ENCODE peak calls at places on chromosomes 1 and 21, in ten cellular contexts. One of them, this sample, is unnamed.

GRCh38 chr1:36217667-36218066 is 6.6 kb upstream of the THRAP3 start:
- DNase-seq in body of pancreas: peak; percentile 18
- DNase-seq in neural progenitor cell: no peak
- DNase-seq in lower leg skin: no peak
- DNase-seq in HFFc6: peak; percentile 29
- DNase-seq in transverse colon: no peak
- DNase-seq in esophagus muscularis mucosa: no peak
- DNase-seq in pancreas: no peak
- DNase-seq in LNCaP clone FGC: no peak
- DNase-seq in cardiac fibroblast: peak; percentile 81
- DNase-seq in this sample: no peak

GRCh38 chr1:168628807-168629206 is 52.4 kb downstream of the XCL1 start:
- DNase-seq in neural progenitor cell: no peak
- DNase-seq in HFFc6: peak; percentile 50
- DNase-seq in esophagus muscularis mucosa: no peak
- DNase-seq in body of pancreas: no peak
- DNase-seq in transverse colon: no peak
- DNase-seq in LNCaP clone FGC: no peak
- DNase-seq in cardiac fibroblast: peak; percentile 35
- DNase-seq in lower leg skin: no peak
- DNase-seq in pancreas: no peak
- DNase-seq in this sample: no peak

GRCh38 chr1:220878223-220879081 is 791 bp upstream of the HLX start:
- DNase-seq in LNCaP clone FGC: no peak
- DNase-seq in transverse colon: peak; percentile 40
- DNase-seq in cardiac fibroblast: no peak
- DNase-seq in esophagus muscularis mucosa: no peak
- DNase-seq in pancreas: no peak
- DNase-seq in body of pancreas: no peak
- DNase-seq in neural progenitor cell: peak; percentile 46
- DNase-seq in HFFc6: no peak
- DNase-seq in lower leg skin: no peak
- DNase-seq in this sample: no peak

GRCh38 chr21:17711896-17712295 is 99.2 kb upstream of the BTG3 start:
- DNase-seq in cardiac fibroblast: no peak
- DNase-seq in pancreas: no peak
- DNase-seq in body of pancreas: no peak
- DNase-seq in transverse colon: no peak
- DNase-seq in lower leg skin: no peak
- DNase-seq in LNCaP clone FGC: no peak
- DNase-seq in neural progenitor cell: no peak
- DNase-seq in HFFc6: peak; percentile 28
- DNase-seq in esophagus muscularis mucosa: no peak
- DNase-seq in this sample: no peak

GRCh38 chr1:67339623-67340343 is 32.1 kb downstream of the IL12RB2 start:
- DNase-seq in cardiac fibroblast: peak; percentile 49
- DNase-seq in transverse colon: no peak
- DNase-seq in pancreas: no peak
- DNase-seq in body of pancreas: no peak
- DNase-seq in esophagus muscularis mucosa: no peak
- DNase-seq in lower leg skin: no peak
- DNase-seq in neural progenitor cell: no peak
- DNase-seq in HFFc6: peak; percentile 68
- DNase-seq in LNCaP clone FGC: no peak
- DNase-seq in this sample: no peak

GRCh38 chr1:47644216-47644581 is 206.4 kb downstream of the FOXD2 start:
- DNase-seq in body of pancreas: no peak
- DNase-seq in lower leg skin: no peak
- DNase-seq in neural progenitor cell: peak; percentile 14
- DNase-seq in transverse colon: no peak
- DNase-seq in pancreas: no peak
- DNase-seq in HFFc6: peak; percentile 26
- DNase-seq in cardiac fibroblast: peak; percentile 9
- DNase-seq in esophagus muscularis mucosa: no peak
- DNase-seq in LNCaP clone FGC: no peak
- DNase-seq in this sample: no peak

GRCh38 chr1:30966690-30967369 is 58.3 kb upstream of the SDC3 start:
- DNase-seq in neural progenitor cell: no peak
- DNase-seq in HFFc6: peak; percentile 57
- DNase-seq in lower leg skin: no peak
- DNase-seq in pancreas: no peak
- DNase-seq in cardiac fibroblast: peak; percentile 86
- DNase-seq in LNCaP clone FGC: no peak
- DNase-seq in esophagus muscularis mucosa: no peak
- DNase-seq in body of pancreas: peak; percentile 35
- DNase-seq in transverse colon: no peak
- DNase-seq in this sample: no peak

GRCh38 chr1:206850401-206850800 is 15.0 kb upstream of the IL20 start:
- DNase-seq in HFFc6: no peak
- DNase-seq in esophagus muscularis mucosa: no peak
- DNase-seq in transverse colon: no peak
- DNase-seq in cardiac fibroblast: no peak
- DNase-seq in pancreas: no peak
- DNase-seq in body of pancreas: no peak
- DNase-seq in neural progenitor cell: no peak
- DNase-seq in lower leg skin: no peak
- DNase-seq in LNCaP clone FGC: no peak
- DNase-seq in this sample: no peak

GRCh38 chr1:2925291-2925690 is 96.0 kb upstream of the ACTRT2 start:
- DNase-seq in esophagus muscularis mucosa: no peak
- DNase-seq in pancreas: no peak
- DNase-seq in body of pancreas: no peak
- DNase-seq in lower leg skin: no peak
- DNase-seq in LNCaP clone FGC: no peak
- DNase-seq in transverse colon: no peak
- DNase-seq in cardiac fibroblast: no peak
- DNase-seq in HFFc6: no peak
- DNase-seq in neural progenitor cell: no peak
- DNase-seq in this sample: no peak

GRCh38 chr1:2923351-2923750 is 97.9 kb upstream of the ACTRT2 start:
- DNase-seq in esophagus muscularis mucosa: no peak
- DNase-seq in lower leg skin: no peak
- DNase-seq in neural progenitor cell: no peak
- DNase-seq in cardiac fibroblast: no peak
- DNase-seq in pancreas: no peak
- DNase-seq in HFFc6: no peak
- DNase-seq in LNCaP clone FGC: no peak
- DNase-seq in body of pancreas: no peak
- DNase-seq in transverse colon: no peak
- DNase-seq in this sample: no peak

GRCh38 chr1:2919826-2920225 is 101.4 kb upstream of the ACTRT2 start:
- DNase-seq in lower leg skin: no peak
- DNase-seq in body of pancreas: no peak
- DNase-seq in LNCaP clone FGC: no peak
- DNase-seq in transverse colon: no peak
- DNase-seq in neural progenitor cell: no peak
- DNase-seq in cardiac fibroblast: no peak
- DNase-seq in HFFc6: no peak
- DNase-seq in esophagus muscularis mucosa: no peak
- DNase-seq in pancreas: no peak
- DNase-seq in this sample: no peak

GRCh38 chr1:2920421-2921015 is 100.7 kb upstream of the ACTRT2 start:
- DNase-seq in pancreas: no peak
- DNase-seq in transverse colon: no peak
- DNase-seq in HFFc6: no peak
- DNase-seq in cardiac fibroblast: no peak
- DNase-seq in LNCaP clone FGC: no peak
- DNase-seq in neural progenitor cell: no peak
- DNase-seq in esophagus muscularis mucosa: no peak
- DNase-seq in lower leg skin: no peak
- DNase-seq in body of pancreas: no peak
- DNase-seq in this sample: no peak

DNA sequence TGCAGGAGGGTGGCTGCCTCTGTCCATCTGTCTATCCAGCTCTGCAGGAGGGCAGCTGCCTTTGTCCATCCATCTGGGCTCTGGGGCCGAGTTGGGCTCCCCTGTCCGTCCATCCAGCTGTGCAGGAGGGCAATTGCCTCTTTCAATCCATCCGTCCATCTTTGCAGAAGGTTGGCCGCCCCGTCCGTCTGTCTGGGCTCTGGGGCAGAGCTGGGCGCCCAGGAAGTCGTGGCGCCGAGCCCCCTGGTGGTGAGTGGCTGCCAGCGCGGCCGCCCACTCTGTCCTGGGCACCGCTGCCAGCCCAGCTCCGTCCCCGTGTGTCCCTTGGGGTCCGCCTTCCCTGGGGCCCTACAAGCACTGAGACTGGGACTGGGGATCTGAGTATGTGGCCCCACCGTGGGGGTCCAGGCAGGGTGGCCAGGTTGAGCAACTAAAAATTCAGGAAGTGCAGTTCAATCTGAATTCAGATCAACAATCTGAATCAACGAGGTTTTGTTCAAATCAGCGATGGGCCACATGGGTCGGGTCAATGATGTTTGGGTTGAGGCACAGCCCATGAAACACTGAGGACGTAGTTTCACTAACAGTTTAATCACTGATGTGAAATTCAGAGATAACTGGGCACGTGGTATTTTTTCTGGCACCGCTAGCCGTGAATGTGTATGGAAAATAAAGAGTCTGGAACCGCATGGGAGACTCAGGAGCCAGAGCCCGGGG is 99.1 kb upstream of the ACTRT2 start:
- DNase-seq in pancreas: no peak
- DNase-seq in cardiac fibroblast: no peak
- DNase-seq in esophagus muscularis mucosa: no peak
- DNase-seq in neural progenitor cell: no peak
- DNase-seq in body of pancreas: peak; percentile 34
- DNase-seq in lower leg skin: no peak
- DNase-seq in transverse colon: no peak
- DNase-seq in LNCaP clone FGC: no peak
- DNase-seq in HFFc6: no peak
- DNase-seq in this sample: no peak
- TF ChIP-seq CTCF in pancreas: peak; percentile 39
- TF ChIP-seq CTCF in cardiac fibroblast: peak; percentile 4
- TF ChIP-seq CTCF in esophagus muscularis mucosa: peak; percentile 15
- TF ChIP-seq CTCF in neural progenitor cell: peak; percentile 15
- TF ChIP-seq CTCF in body of pancreas: peak; percentile 49
- TF ChIP-seq CTCF in lower leg skin: no peak
- TF ChIP-seq CTCF in transverse colon: peak; percentile 71
- TF ChIP-seq CTCF in LNCaP clone FGC: peak; percentile 70
- TF ChIP-seq CTCF in HFFc6: peak; percentile 35
- TF ChIP-seq CTCF in this sample: peak; percentile 33

DNA sequence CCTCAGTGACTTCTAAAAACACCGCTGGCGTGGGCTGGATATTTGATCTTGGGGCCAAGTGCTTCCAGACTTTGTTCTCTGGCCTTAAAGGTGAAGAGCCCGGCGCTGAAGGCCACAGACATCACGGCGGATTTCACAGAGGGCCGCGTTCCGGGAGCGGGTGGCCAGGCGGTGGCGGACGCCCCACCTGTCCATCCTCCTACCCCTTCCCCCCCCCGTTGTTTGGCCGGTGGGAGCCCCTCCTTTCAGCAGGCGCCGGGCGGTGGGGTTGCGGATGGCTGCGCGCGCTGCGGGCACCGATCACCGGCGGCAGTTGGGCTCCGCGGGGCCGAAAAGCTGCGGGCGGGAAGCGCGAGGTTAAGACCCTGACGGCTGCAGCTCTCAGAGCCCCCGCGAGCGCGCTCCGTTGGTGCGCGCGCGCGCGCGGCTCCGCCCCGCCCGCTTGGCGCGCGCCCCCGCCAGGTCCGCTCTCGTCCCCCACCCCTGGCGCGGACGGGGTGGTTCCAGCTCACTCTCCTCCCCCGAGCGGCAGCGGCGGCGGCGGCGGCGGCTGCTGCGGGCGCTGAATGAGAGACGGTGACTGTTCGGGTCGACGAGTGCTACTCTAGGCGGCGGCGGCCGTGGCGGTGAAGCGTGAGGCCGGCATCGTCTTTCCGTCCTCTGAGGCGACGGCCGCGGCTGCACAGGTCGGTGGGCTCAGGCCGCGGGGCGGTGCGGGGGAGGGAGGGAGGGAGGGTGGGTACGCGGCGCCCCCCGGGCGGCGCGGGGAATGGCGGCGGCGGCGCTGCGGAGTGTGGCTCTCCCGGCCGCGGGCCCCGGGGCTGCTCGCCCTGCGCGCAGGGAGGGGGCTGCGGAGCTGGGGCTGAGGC is at the start of gene RALGPS2:
- DNase-seq in neural progenitor cell: peak; percentile 95
- DNase-seq in body of pancreas: peak; percentile 79
- DNase-seq in HFFc6: peak; percentile 17
- DNase-seq in lower leg skin: peak; percentile 88
- DNase-seq in cardiac fibroblast: peak; percentile 78
- DNase-seq in esophagus muscularis mucosa: no peak
- DNase-seq in LNCaP clone FGC: no peak
- DNase-seq in transverse colon: peak; percentile 80
- DNase-seq in pancreas: peak; percentile 70
- DNase-seq in this sample: peak; percentile 55
- TF ChIP-seq CTCF in neural progenitor cell: no peak
- TF ChIP-seq CTCF in body of pancreas: no peak
- TF ChIP-seq CTCF in HFFc6: no peak
- TF ChIP-seq CTCF in lower leg skin: no peak
- TF ChIP-seq CTCF in cardiac fibroblast: no peak
- TF ChIP-seq CTCF in esophagus muscularis mucosa: peak; percentile 4
- TF ChIP-seq CTCF in LNCaP clone FGC: peak; percentile 20
- TF ChIP-seq CTCF in transverse colon: no peak
- TF ChIP-seq CTCF in pancreas: no peak
- TF ChIP-seq CTCF in this sample: no peak

GRCh38 chr1:215423288-215423687 is 143.8 kb upstream of the KCTD3 start:
- DNase-seq in body of pancreas: no peak
- DNase-seq in esophagus muscularis mucosa: no peak
- DNase-seq in LNCaP clone FGC: no peak
- DNase-seq in HFFc6: no peak
- DNase-seq in neural progenitor cell: no peak
- DNase-seq in pancreas: no peak
- DNase-seq in lower leg skin: no peak
- DNase-seq in cardiac fibroblast: no peak
- DNase-seq in transverse colon: no peak
- DNase-seq in this sample: no peak

GRCh38 chr1:215416497-215416896 is 150.6 kb upstream of the KCTD3 start:
- DNase-seq in body of pancreas: no peak
- DNase-seq in neural progenitor cell: no peak
- DNase-seq in LNCaP clone FGC: no peak
- DNase-seq in cardiac fibroblast: no peak
- DNase-seq in lower leg skin: no peak
- DNase-seq in pancreas: no peak
- DNase-seq in transverse colon: no peak
- DNase-seq in HFFc6: no peak
- DNase-seq in esophagus muscularis mucosa: no peak
- DNase-seq in this sample: no peak

GRCh38 chr1:215417122-215417521 is 150.0 kb upstream of the KCTD3 start:
- DNase-seq in body of pancreas: no peak
- DNase-seq in HFFc6: no peak
- DNase-seq in pancreas: no peak
- DNase-seq in LNCaP clone FGC: no peak
- DNase-seq in transverse colon: no peak
- DNase-seq in lower leg skin: no peak
- DNase-seq in cardiac fibroblast: no peak
- DNase-seq in neural progenitor cell: no peak
- DNase-seq in esophagus muscularis mucosa: no peak
- DNase-seq in this sample: no peak

GRCh38 chr1:215421772-215422171 is 145.3 kb upstream of the KCTD3 start:
- DNase-seq in lower leg skin: no peak
- DNase-seq in pancreas: no peak
- DNase-seq in LNCaP clone FGC: no peak
- DNase-seq in neural progenitor cell: no peak
- DNase-seq in esophagus muscularis mucosa: no peak
- DNase-seq in body of pancreas: no peak
- DNase-seq in transverse colon: no peak
- DNase-seq in HFFc6: no peak
- DNase-seq in cardiac fibroblast: no peak
- DNase-seq in this sample: no peak

DNA sequence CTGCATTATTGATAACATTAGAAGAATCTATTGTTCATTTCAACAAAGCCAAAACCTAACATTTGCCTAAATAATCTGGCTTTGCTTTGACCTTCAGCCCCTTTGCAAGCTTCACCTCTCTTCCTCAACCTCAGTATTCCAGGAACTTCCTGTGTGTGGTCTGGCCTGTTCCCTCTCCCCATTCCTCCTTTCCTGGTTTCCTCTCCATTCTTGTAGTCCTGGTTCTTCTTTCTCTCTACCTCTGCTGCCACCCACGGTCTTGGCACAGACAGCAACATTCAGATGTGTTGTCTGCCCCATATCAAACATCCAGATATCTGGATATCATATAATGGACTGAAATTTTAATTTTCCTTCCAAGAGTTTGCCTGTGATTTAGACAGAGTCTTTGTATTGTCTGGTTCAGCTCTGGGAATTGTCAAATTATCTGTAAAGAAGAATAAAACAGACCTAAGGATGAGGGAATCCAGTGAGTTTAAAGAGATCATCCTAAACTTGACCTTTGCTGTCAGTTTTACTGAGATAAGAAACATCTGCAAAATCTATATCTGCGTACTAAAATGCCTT is 148.1 kb upstream of the KCTD3 start:
- DNase-seq in body of pancreas: no peak
- DNase-seq in pancreas: no peak
- DNase-seq in esophagus muscularis mucosa: no peak
- DNase-seq in cardiac fibroblast: peak; percentile 4
- DNase-seq in lower leg skin: no peak
- DNase-seq in LNCaP clone FGC: no peak
- DNase-seq in neural progenitor cell: no peak
- DNase-seq in transverse colon: no peak
- DNase-seq in HFFc6: no peak
- DNase-seq in this sample: no peak
- TF ChIP-seq CTCF in body of pancreas: no peak
- TF ChIP-seq CTCF in pancreas: no peak
- TF ChIP-seq CTCF in esophagus muscularis mucosa: no peak
- TF ChIP-seq CTCF in cardiac fibroblast: no peak
- TF ChIP-seq CTCF in lower leg skin: no peak
- TF ChIP-seq CTCF in LNCaP clone FGC: no peak
- TF ChIP-seq CTCF in neural progenitor cell: no peak
- TF ChIP-seq CTCF in transverse colon: no peak
- TF ChIP-seq CTCF in HFFc6: no peak
- TF ChIP-seq CTCF in this sample: no peak

GRCh38 chr1:27509127-27510080 is 19.4 kb upstream of the WASF2 start:
- DNase-seq in pancreas: no peak
- DNase-seq in HFFc6: no peak
- DNase-seq in neural progenitor cell: no peak
- DNase-seq in lower leg skin: no peak
- DNase-seq in esophagus muscularis mucosa: no peak
- DNase-seq in cardiac fibroblast: no peak
- DNase-seq in LNCaP clone FGC: no peak
- DNase-seq in body of pancreas: no peak
- DNase-seq in transverse colon: peak; percentile 77
- DNase-seq in this sample: no peak
- TF ChIP-seq CTCF in pancreas: no peak
- TF ChIP-seq CTCF in HFFc6: no peak
- TF ChIP-seq CTCF in neural progenitor cell: no peak
- TF ChIP-seq CTCF in lower leg skin: no peak
- TF ChIP-seq CTCF in esophagus muscularis mucosa: no peak
- TF ChIP-seq CTCF in cardiac fibroblast: no peak
- TF ChIP-seq CTCF in LNCaP clone FGC: no peak
- TF ChIP-seq CTCF in body of pancreas: no peak
- TF ChIP-seq CTCF in transverse colon: no peak
- TF ChIP-seq CTCF in this sample: no peak